ENCODE peak calls at places on chromosomes 3 and 15, in four cellular contexts. P, X, D and F are unnamed samples.

GRCh38 chr15:34783986-34784385 is 11.4 kb downstream of the ACTC1 start:
- DNase-seq in P (no peak), X (no peak), D (no peak), F (no peak)

GRCh38 chr3:11014253-11014652 is 21.7 kb downstream of the SLC6A1 start:
- DNase-seq in P (no peak), X (no peak), D (no peak), F (no peak)

GRCh38 chr3:65936908-65937638 is 101.6 kb downstream of the MAGI1 start:
- DNase-seq in P (no peak), X (no peak), D (no peak), F (no peak)

GRCh38 chr3:194806991-194807685 is 121.5 kb downstream of the FAM43A start:
- DNase-seq in P (no peak), X (no peak), D (no peak), F (no peak)

GRCh38 chr3:129829640-129830039 is 63.9 kb downstream of the TMCC1 start:
- DNase-seq in P (peak; percentile 36), X (peak; percentile 42), D (peak; percentile 76), F (peak; percentile 32)

GRCh38 chr3:71585126-71585525 is 1.6 kb upstream of the FOXP1 start:
- DNase-seq in P (no peak), X (no peak), D (no peak), F (no peak)

GRCh38 chr15:90008607-90009006 is 7.5 kb downstream of the ZNF710 start:
- DNase-seq in P (no peak), X (no peak), D (no peak), F (no peak)

GRCh38 chr3:46102059-46102779 is 74.9 kb upstream of the XCR1 start:
- DNase-seq in P (no peak), X (no peak), D (no peak), F (no peak)

GRCh38 chr15:63006032-63006878 is 36.3 kb upstream of the TPM1 start:
- DNase-seq in P (no peak), X (no peak), D (no peak), F (no peak)

GRCh38 chr15:92079047-92079446 is 225.5 kb downstream of the SLCO3A1 start:
- DNase-seq in P (peak; percentile 37), X (no peak), D (peak; percentile 35), F (no peak)

GRCh38 chr15:31342781-31343626 is 16.4 kb downstream of the KLF13 start:
- DNase-seq in P (peak; percentile 39), X (no peak), D (no peak), F (no peak)

GRCh38 chr3:172107403-172107802 is 68.0 kb downstream of the FNDC3B start:
- DNase-seq in P (no peak), X (no peak), D (no peak), F (no peak)

GRCh38 chr3:185176756-185177359 is 24.0 kb upstream of the C3orf70 start:
- DNase-seq in P (peak; percentile 37), X (peak; percentile 27), D (peak; percentile 8), F (no peak)

GRCh38 chr3:136728918-136729317 is 23.3 kb downstream of the STAG1 start:
- DNase-seq in P (no peak), X (no peak), D (no peak), F (no peak)
- H3K4me1 ChIP-seq in P (peaks cover 2% of the 10 kb centered on the region), X (peaks cover 19% of the 10 kb centered on the region), D (peaks cover 3% of the 10 kb centered on the region), F (peaks cover 4% of the 10 kb centered on the region)

DNA sequence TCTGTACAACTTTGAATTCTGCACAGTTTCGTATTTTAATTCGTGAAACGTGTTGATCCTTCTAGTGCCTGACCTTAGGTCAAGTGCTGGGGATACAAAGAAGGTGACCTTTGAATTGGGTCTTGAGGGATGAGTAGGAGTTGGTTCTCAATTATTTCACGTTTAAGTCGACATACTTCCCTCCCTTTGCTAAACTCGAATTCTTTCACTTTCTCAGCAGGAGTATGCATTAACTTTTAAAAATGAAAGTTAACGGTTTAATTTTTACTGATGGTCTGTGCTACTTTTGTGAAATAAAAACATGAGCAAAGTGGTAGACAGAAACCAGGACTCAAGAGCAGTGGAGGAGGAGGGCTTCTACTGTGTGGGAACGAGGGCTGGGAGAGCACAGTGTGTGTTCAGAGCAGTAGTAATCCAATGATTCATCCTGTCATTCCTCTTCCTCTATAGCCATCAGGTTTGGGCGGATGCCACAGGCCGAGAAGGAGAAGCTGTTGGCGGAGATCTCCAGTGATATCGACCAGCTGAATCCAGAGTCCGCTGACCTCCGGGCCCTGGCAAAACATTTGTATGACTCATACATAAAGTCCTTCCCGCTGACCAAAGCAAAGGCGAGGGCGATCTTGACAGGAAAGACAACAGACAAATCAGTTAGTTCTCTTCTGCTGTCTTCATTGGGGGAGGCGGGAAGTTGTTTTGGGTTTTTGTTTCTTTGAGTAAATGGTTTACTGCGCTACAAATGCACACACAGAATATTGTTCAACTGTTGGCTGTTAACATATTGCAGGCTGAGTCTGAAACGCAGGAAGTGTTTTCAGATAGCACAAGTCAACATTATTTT is 78.6 kb upstream of the TSEN2 start:
- DNase-seq in P (no peak), X (peak; percentile 90), D (peak; percentile 92), F (peak; percentile 86)
- TF ChIP-seq POLR2AphosphoS5 in P (peak; percentile 53), X (peak; percentile 52), D (peak; percentile 68), F (peak; percentile 68)

GRCh38 chr15:42584031-42584765 is 8.8 kb downstream of the STARD9 start:
- DNase-seq in P (no peak), X (no peak), D (no peak), F (no peak)

GRCh38 chr15:42578984-42579537 is 3.7 kb downstream of the STARD9 start:
- DNase-seq in P (no peak), X (no peak), D (no peak), F (no peak)

GRCh38 chr15:42577514-42578031 is 2.2 kb downstream of the STARD9 start:
- DNase-seq in P (no peak), X (no peak), D (no peak), F (no peak)

GRCh38 chr15:42582569-42583235 is 7.3 kb downstream of the STARD9 start:
- DNase-seq in P (peak; percentile 28), X (no peak), D (no peak), F (no peak)

GRCh38 chr15:42581272-42581730 is 5.9 kb downstream of the STARD9 start:
- DNase-seq in P (peak; percentile 90), X (no peak), D (no peak), F (peak; percentile 74)
- H3K4me1 ChIP-seq in P (peaks cover 35% of the 10 kb centered on the region), X (peaks cover 25% of the 10 kb centered on the region), D (peaks cover 7% of the 10 kb centered on the region), F (no peaks in the 10 kb centered on the region)

GRCh38 chr15:70002897-70003296 is 94.8 kb downstream of the TLE3 start:
- DNase-seq in P (no peak), X (no peak), D (no peak), F (no peak)
- TF ChIP-seq POLR2AphosphoS5 in P (no peak), X (no peak), D (no peak), F (no peak)

GRCh38 chr3:31103623-31104180 is 209.2 kb upstream of the GADL1 start:
- DNase-seq in P (no peak), X (no peak), D (no peak), F (no peak)
- H3K4me1 ChIP-seq in P (no peaks in the 10 kb centered on the region), X (no peaks in the 10 kb centered on the region), D (no peaks in the 10 kb centered on the region), F (no peaks in the 10 kb centered on the region)

GRCh38 chr3:182824957-182825356 is 31.7 kb downstream of the ATP11B start:
- DNase-seq in P (no peak), X (no peak), D (no peak), F (no peak)

GRCh38 chr3:182829761-182830405 is 36.6 kb downstream of the ATP11B start:
- DNase-seq in P (no peak), X (no peak), D (peak; percentile 27), F (no peak)
- TF ChIP-seq POLR2AphosphoS5 in P (no peak), X (no peak), D (no peak), F (no peak)

GRCh38 chr3:16290007-16290826 is 25.2 kb downstream of the OXNAD1 start:
- DNase-seq in P (peak; percentile 30), X (peak; percentile 20), D (peak; percentile 24), F (no peak)
- H3K4me1 ChIP-seq in P (peaks cover 11% of the 10 kb centered on the region), X (no peaks in the 10 kb centered on the region), D (no peaks in the 10 kb centered on the region), F (no peaks in the 10 kb centered on the region)

GRCh38 chr3:52004906-52005395 is 9.3 kb upstream of the RPL29 start:
- DNase-seq in P (no peak), X (no peak), D (no peak), F (no peak)

GRCh38 chr3:52007291-52007690 is 11.6 kb upstream of the RPL29 start:
- DNase-seq in P (no peak), X (no peak), D (no peak), F (no peak)

GRCh38 chr3:52006820-52007133 is 11.1 kb upstream of the RPL29 start:
- DNase-seq in P (no peak), X (no peak), D (no peak), F (no peak)

GRCh38 chr3:52005571-52005986 is 9.9 kb upstream of the RPL29 start:
- DNase-seq in P (peak; percentile 71), X (no peak), D (no peak), F (no peak)

DNA sequence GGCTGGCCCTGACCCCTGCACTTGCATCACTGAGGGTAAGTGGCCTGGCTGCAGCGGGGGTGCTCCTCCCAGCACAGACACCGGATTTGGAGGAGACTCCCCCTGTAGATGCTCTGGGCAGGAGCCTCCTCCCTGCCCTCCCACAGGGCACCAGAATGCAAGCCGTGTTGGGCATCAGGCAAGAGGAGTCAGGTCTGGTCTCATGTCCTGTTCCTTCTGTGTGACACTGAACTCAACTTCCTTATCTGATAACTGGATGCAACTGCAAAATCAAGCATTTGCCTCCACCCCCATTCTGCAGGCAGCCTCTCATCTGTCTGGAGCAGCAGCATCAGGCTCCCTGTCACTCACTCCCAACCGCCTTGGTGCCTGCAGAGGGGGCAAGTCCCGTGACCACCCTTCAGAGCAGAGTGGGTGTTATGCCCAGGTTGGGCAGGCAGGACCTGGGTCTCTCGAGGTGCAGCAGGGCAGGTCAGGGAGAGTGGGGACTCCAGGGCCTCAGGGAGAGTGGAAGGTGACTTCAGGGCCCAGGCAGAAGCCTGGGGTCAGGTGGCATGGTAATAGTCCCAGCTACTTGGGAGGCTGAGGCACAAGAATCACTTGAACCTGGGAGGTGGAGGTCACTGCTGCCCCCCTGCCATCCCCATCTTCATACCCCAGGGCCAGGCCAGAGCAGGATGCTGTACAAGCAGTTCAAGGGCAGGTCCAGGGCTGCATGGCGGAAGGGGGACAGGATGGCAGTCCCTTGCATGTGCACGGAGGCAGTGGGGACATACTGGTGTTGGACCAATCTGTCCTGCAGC is 10.5 kb upstream of the RPL29 start:
- DNase-seq in P (peak; percentile 72), X (no peak), D (no peak), F (no peak)
- TF ChIP-seq POLR2AphosphoS5 in P (no peak), X (no peak), D (no peak), F (no peak)